ENCODE peak calls at places on chromosomes 3 and 15, in seven cellular contexts. One of them, this sample, is unnamed. For H3K79me1, the result is how much of the 10 kb centered on the place peaks cover.

GRCh38 chr15:46411900-46412299 is 777.1 kb downstream of the SQOR start:
- DNase-seq in mesenchymal stem cell: no peak
- DNase-seq in neuronal stem cell: no peak
- DNase-seq in IMR-90: no peak
- DNase-seq in H9: no peak
- DNase-seq in H1: no peak
- DNase-seq in mesendoderm: no peak
- DNase-seq in this sample: no peak

GRCh38 chr3:178352300-178353021 is 183.8 kb upstream of the KCNMB2 start:
- DNase-seq in H1: peak
- DNase-seq in mesenchymal stem cell: peak
- DNase-seq in mesendoderm: peak
- DNase-seq in neuronal stem cell: peak
- DNase-seq in IMR-90: peak
- DNase-seq in H9: no peak
- DNase-seq in this sample: peak

GRCh38 chr3:186653079-186653710 is 12.6 kb upstream of the HRG start:
- DNase-seq in IMR-90: no peak
- DNase-seq in neuronal stem cell: no peak
- DNase-seq in mesenchymal stem cell: no peak
- DNase-seq in mesendoderm: no peak
- DNase-seq in H9: no peak
- DNase-seq in H1: no peak
- DNase-seq in this sample: no peak

GRCh38 chr15:71079208-71080044 is 35.8 kb upstream of the THSD4 start:
- DNase-seq in mesendoderm: peak
- DNase-seq in mesenchymal stem cell: no peak
- DNase-seq in IMR-90: peak
- DNase-seq in H1: no peak
- DNase-seq in H9: no peak
- DNase-seq in neuronal stem cell: no peak
- DNase-seq in this sample: peak

GRCh38 chr3:22371592-22372291 is 620.7 kb upstream of the ZNF385D start:
- DNase-seq in neuronal stem cell: peak
- DNase-seq in H1: no peak
- DNase-seq in H9: peak
- DNase-seq in mesenchymal stem cell: no peak
- DNase-seq in mesendoderm: peak
- DNase-seq in IMR-90: no peak
- DNase-seq in this sample: no peak

GRCh38 chr3:90091557-90091956 is 984.1 kb downstream of the EPHA3 start:
- DNase-seq in mesendoderm: peak
- DNase-seq in neuronal stem cell: no peak
- DNase-seq in IMR-90: peak
- DNase-seq in mesenchymal stem cell: peak
- DNase-seq in H9: peak
- DNase-seq in H1: no peak
- DNase-seq in this sample: no peak

GRCh38 chr3:185959609-185960517 is 22.0 kb upstream of the TRA2B start:
- DNase-seq in H1: no peak
- DNase-seq in H9: no peak
- DNase-seq in IMR-90: peak
- DNase-seq in mesenchymal stem cell: peak
- DNase-seq in neuronal stem cell: no peak
- DNase-seq in mesendoderm: peak
- DNase-seq in this sample: no peak

GRCh38 chr3:50392101-50392715 is 32.9 kb upstream of the TMEM115 start:
- DNase-seq in mesenchymal stem cell: no peak
- DNase-seq in neuronal stem cell: no peak
- DNase-seq in H9: no peak
- DNase-seq in H1: no peak
- DNase-seq in mesendoderm: no peak
- DNase-seq in IMR-90: no peak
- DNase-seq in this sample: no peak

GRCh38 chr3:83843716-83844115 is 1115.1 kb upstream of the CADM2 start:
- DNase-seq in H1: no peak
- DNase-seq in neuronal stem cell: peak
- DNase-seq in H9: no peak
- DNase-seq in mesenchymal stem cell: no peak
- DNase-seq in mesendoderm: peak
- DNase-seq in IMR-90: no peak
- DNase-seq in this sample: no peak

GRCh38 chr15:39573844-39574243 is 7.0 kb upstream of the THBS1 start:
- DNase-seq in mesenchymal stem cell: peak
- DNase-seq in H9: no peak
- DNase-seq in IMR-90: peak
- DNase-seq in neuronal stem cell: no peak
- DNase-seq in H1: no peak
- DNase-seq in mesendoderm: no peak
- DNase-seq in this sample: no peak

GRCh38 chr15:31303434-31304073 is 23.1 kb upstream of the KLF13 start:
- DNase-seq in mesenchymal stem cell: no peak
- DNase-seq in IMR-90: no peak
- DNase-seq in mesendoderm: peak
- DNase-seq in H1: no peak
- DNase-seq in H9: no peak
- DNase-seq in neuronal stem cell: no peak
- DNase-seq in this sample: no peak

GRCh38 chr15:52857937-52858336 is 67.8 kb upstream of the ONECUT1 start:
- DNase-seq in IMR-90: peak
- DNase-seq in H1: no peak
- DNase-seq in H9: no peak
- DNase-seq in mesendoderm: peak
- DNase-seq in mesenchymal stem cell: no peak
- DNase-seq in neuronal stem cell: peak
- DNase-seq in this sample: peak

GRCh38 chr3:155297100-155297499 is 3.6 kb upstream of the STRIT1 start:
- DNase-seq in neuronal stem cell: no peak
- DNase-seq in H1: no peak
- DNase-seq in IMR-90: no peak
- DNase-seq in H9: no peak
- DNase-seq in mesenchymal stem cell: no peak
- DNase-seq in mesendoderm: no peak
- DNase-seq in this sample: no peak

GRCh38 chr3:155296413-155296812 is 2.9 kb upstream of the STRIT1 start:
- DNase-seq in mesenchymal stem cell: no peak
- DNase-seq in neuronal stem cell: no peak
- DNase-seq in H1: no peak
- DNase-seq in H9: no peak
- DNase-seq in IMR-90: no peak
- DNase-seq in mesendoderm: no peak
- DNase-seq in this sample: no peak

GRCh38 chr3:155293518-155293917 is at the start of gene STRIT1:
- DNase-seq in mesendoderm: no peak
- DNase-seq in H9: no peak
- DNase-seq in IMR-90: no peak
- DNase-seq in neuronal stem cell: no peak
- DNase-seq in H1: no peak
- DNase-seq in mesenchymal stem cell: no peak
- DNase-seq in this sample: no peak

GRCh38 chr3:155292133-155292532 is 1.4 kb downstream of the STRIT1 start:
- DNase-seq in H9: no peak
- DNase-seq in mesenchymal stem cell: no peak
- DNase-seq in mesendoderm: no peak
- DNase-seq in IMR-90: peak
- DNase-seq in neuronal stem cell: no peak
- DNase-seq in H1: no peak
- DNase-seq in this sample: peak

GRCh38 chr3:155292693-155293092 is 790 bp downstream of the STRIT1 start:
- DNase-seq in mesenchymal stem cell: no peak
- DNase-seq in neuronal stem cell: no peak
- DNase-seq in H1: no peak
- DNase-seq in IMR-90: no peak
- DNase-seq in mesendoderm: no peak
- DNase-seq in H9: no peak
- DNase-seq in this sample: no peak
- H3K23ac ChIP-seq in mesenchymal stem cell: no peak
- H3K23ac ChIP-seq in neuronal stem cell: no peak
- H3K23ac ChIP-seq in H1: no peak
- H3K23ac ChIP-seq in IMR-90: no peak
- H3K23ac ChIP-seq in mesendoderm: no peak
- H3K23ac ChIP-seq in H9: no peak
- H3K23ac ChIP-seq in this sample: no peak

DNA sequence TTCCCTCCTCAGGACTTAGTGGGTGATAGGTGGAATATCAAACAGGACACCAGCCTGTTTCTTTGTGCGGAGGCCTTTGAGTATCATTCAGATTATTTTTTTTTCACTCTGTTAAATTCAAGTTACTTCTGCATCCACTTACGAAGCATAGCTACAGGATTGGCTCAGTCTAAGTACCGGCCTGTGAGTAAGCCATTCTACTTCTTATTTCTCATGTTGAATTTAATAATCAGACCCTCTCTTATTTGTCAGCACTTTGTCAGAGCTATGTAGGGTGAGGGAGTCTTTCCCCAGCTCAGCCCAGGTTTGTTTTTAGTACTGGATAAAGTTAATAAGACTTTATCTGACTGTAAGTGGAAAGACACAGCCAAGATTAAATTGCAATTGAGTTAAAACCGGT is 54.7 kb downstream of the ITPR1 start:
- DNase-seq in mesenchymal stem cell: no peak
- DNase-seq in mesendoderm: no peak
- DNase-seq in neuronal stem cell: no peak
- DNase-seq in H9: no peak
- DNase-seq in H1: no peak
- DNase-seq in IMR-90: no peak
- DNase-seq in this sample: no peak
- H3K79me1 ChIP-seq in mesenchymal stem cell: under half
- H3K79me1 ChIP-seq in mesendoderm: under half
- H3K79me1 ChIP-seq in neuronal stem cell: under half
- H3K79me1 ChIP-seq in H9: under half
- H3K79me1 ChIP-seq in H1: under half
- H3K79me1 ChIP-seq in IMR-90: under half
- H3K79me1 ChIP-seq in this sample: under half

DNA sequence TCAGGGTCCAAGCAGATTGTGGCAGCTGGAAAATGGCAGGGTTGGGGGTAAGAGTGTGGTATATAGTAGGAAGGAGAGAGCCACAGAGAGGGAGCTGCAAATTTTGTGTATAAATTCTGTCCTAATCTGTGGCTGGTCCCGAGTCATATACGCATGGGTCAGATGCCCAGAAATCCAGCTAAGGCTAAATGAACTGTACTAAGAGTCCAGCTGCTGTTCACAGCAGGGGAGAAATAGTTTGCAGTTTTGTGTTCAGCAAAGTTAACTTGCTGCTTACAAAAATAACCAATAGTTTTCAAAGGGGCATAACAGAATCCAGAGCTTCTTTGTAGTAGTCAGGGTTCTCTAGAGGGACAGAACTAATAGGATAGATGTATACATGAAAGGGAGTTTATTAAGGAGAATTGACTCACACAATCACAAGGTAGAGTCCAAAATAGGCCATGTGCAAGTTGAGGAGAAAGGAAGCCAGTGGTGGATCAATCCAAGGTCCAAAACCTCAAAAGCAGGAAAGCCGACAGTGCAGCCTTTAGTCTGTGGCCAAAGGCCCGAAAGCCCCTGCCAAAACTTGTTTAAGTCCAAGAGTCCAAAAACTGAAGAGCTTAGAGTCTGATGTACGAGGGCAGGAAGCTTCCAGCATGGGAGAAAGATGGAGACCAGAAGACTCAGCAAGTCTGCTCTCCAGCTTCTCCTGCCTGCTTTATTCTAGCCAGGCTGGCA is 146.1 kb upstream of the KBTBD8 start:
- DNase-seq in H1: no peak
- DNase-seq in mesenchymal stem cell: no peak
- DNase-seq in IMR-90: no peak
- DNase-seq in neuronal stem cell: no peak
- DNase-seq in mesendoderm: no peak
- DNase-seq in H9: no peak
- DNase-seq in this sample: no peak
- H2AK5ac ChIP-seq in H1: no peak
- H2AK5ac ChIP-seq in mesenchymal stem cell: no peak
- H2AK5ac ChIP-seq in IMR-90: no peak
- H2AK5ac ChIP-seq in neuronal stem cell: no peak
- H2AK5ac ChIP-seq in mesendoderm: no peak
- H2AK5ac ChIP-seq in H9: no peak
- H2AK5ac ChIP-seq in this sample: no peak

GRCh38 chr3:134590766-134591165 is 60.1 kb downstream of the KY start:
- DNase-seq in IMR-90: no peak
- DNase-seq in mesenchymal stem cell: no peak
- DNase-seq in mesendoderm: no peak
- DNase-seq in H1: no peak
- DNase-seq in H9: no peak
- DNase-seq in neuronal stem cell: no peak
- DNase-seq in this sample: peak

GRCh38 chr3:134592806-134593205 is 58.0 kb downstream of the KY start:
- DNase-seq in H9: no peak
- DNase-seq in IMR-90: no peak
- DNase-seq in mesenchymal stem cell: no peak
- DNase-seq in mesendoderm: no peak
- DNase-seq in H1: no peak
- DNase-seq in neuronal stem cell: no peak
- DNase-seq in this sample: no peak

GRCh38 chr3:134597390-134597975 is 53.3 kb downstream of the KY start:
- DNase-seq in H9: no peak
- DNase-seq in neuronal stem cell: no peak
- DNase-seq in IMR-90: no peak
- DNase-seq in H1: no peak
- DNase-seq in mesenchymal stem cell: no peak
- DNase-seq in mesendoderm: peak
- DNase-seq in this sample: peak

GRCh38 chr3:134598813-134599563 is 51.8 kb downstream of the KY start:
- DNase-seq in H9: no peak
- DNase-seq in mesenchymal stem cell: no peak
- DNase-seq in neuronal stem cell: no peak
- DNase-seq in H1: no peak
- DNase-seq in IMR-90: no peak
- DNase-seq in mesendoderm: peak
- DNase-seq in this sample: no peak

GRCh38 chr3:134594236-134594825 is 56.5 kb downstream of the KY start:
- DNase-seq in neuronal stem cell: no peak
- DNase-seq in mesenchymal stem cell: no peak
- DNase-seq in IMR-90: no peak
- DNase-seq in H1: no peak
- DNase-seq in H9: no peak
- DNase-seq in mesendoderm: no peak
- DNase-seq in this sample: no peak
- H3K23ac ChIP-seq in neuronal stem cell: no peak
- H3K23ac ChIP-seq in mesenchymal stem cell: no peak
- H3K23ac ChIP-seq in IMR-90: no peak
- H3K23ac ChIP-seq in H1: no peak
- H3K23ac ChIP-seq in H9: no peak
- H3K23ac ChIP-seq in mesendoderm: no peak
- H3K23ac ChIP-seq in this sample: no peak

This sample was measured in trophoblast cell.